ENCODE peak calls at places on chromosomes 7 and 10, in eight cellular contexts. V is cardiac fibroblast, Q is NCI-H1694, N is LNCaP clone FGC, U is T follicular helper cell, G is GM20000, M is GM23248, B is ureter. D is an unnamed sample.

GRCh38 chr7:47361229-47361628 is 220.7 kb downstream of the TNS3 start:
- DNase-seq in G (no peak), N (no peak), V (no peak), M (no peak), Q (no peak), B (no peak), U (no peak), D (peak)

GRCh38 chr7:303425-303824 is 13.5 kb downstream of the FOXL3 start:
- DNase-seq in B (no peak), V (no peak), M (no peak), N (no peak), Q (no peak), U (no peak), G (no peak), D (no peak)

GRCh38 chr10:1015688-1016087 is 10.0 kb downstream of the IDI2 start:
- DNase-seq in Q (no peak), B (no peak), U (no peak), G (no peak), M (no peak), V (no peak), N (no peak), D (no peak)

GRCh38 chr7:106484562-106484961 is 176.4 kb downstream of the CCDC71L start:
- DNase-seq in Q (no peak), V (peak), G (no peak), M (peak), B (no peak), N (no peak), U (no peak), D (peak)

GRCh38 chr10:89332092-89332633 is 4.4 kb downstream of the IFIT3 start:
- DNase-seq in M (peak), U (no peak), B (no peak), Q (no peak), V (peak), G (peak), N (no peak), D (no peak)

GRCh38 chr7:12607134-12607533 is 36.6 kb downstream of the SCIN start:
- DNase-seq in V (no peak), Q (peak), M (no peak), U (no peak), G (no peak), N (no peak), B (no peak), D (no peak)

GRCh38 chr10:33117816-33118215 is 159.8 kb upstream of the ITGB1 start:
- DNase-seq in M (no peak), U (no peak), G (no peak), Q (no peak), V (no peak), N (no peak), B (no peak), D (no peak)

GRCh38 chr10:110803830-110804338 is 67.8 kb upstream of the PDCD4 start:
- DNase-seq in U (no peak), Q (peak), B (no peak), V (peak), G (peak), M (peak), N (no peak), D (peak)